ENCODE peak calls at places on chromosomes 12 and 14, in seven cellular contexts. C, I, S, A, E, M and Z are unnamed samples.

GRCh38 chr14:56322531-56322930 is 204.3 kb downstream of the PELI2 start:
- DNase-seq in I (no peak), C (no peak), E (no peak), A (no peak), S (no peak), M (no peak), Z (no peak)

GRCh38 chr12:74449872-74450271 is 87.8 kb upstream of the ATXN7L3B start:
- DNase-seq in S (no peak), C (no peak), A (no peak), M (peak), I (no peak), E (peak), Z (no peak)

GRCh38 chr12:56082967-56083366 is 3.0 kb downstream of the ERBB3 start:
- DNase-seq in E (no peak), C (no peak), M (no peak), S (no peak), A (no peak), I (no peak), Z (no peak)

GRCh38 chr12:49017764-49018281 is 753 bp downstream of the PRKAG1 start:
- DNase-seq in E (peak), M (peak), A (no peak), S (no peak), C (peak), I (no peak), Z (peak)

GRCh38 chr14:89368490-89369477 is 48.2 kb downstream of the FOXN3 start:
- DNase-seq in E (no peak), M (no peak), C (no peak), I (peak), S (no peak), A (no peak), Z (no peak)

GRCh38 chr12:123912415-123913385 is 59.9 kb downstream of the CCDC92 start:
- DNase-seq in C (no peak), M (peak), A (no peak), I (no peak), S (no peak), E (no peak), Z (no peak)

GRCh38 chr14:31172084-31172483 is 35.5 kb downstream of the HECTD1 start:
- DNase-seq in E (peak), C (no peak), A (no peak), S (no peak), I (no peak), M (no peak), Z (no peak)

GRCh38 chr14:95562892-95563685 is 28.2 kb downstream of the GLRX5 start:
- DNase-seq in A (no peak), E (no peak), M (peak), I (peak), C (no peak), S (no peak), Z (peak)

GRCh38 chr14:60657609-60657983 is 8.3 kb upstream of the SIX1 start:
- DNase-seq in S (no peak), E (no peak), M (no peak), A (no peak), C (no peak), I (no peak), Z (no peak)

GRCh38 chr12:130576286-130576933 is 139.7 kb downstream of the RIMBP2 start:
- DNase-seq in S (no peak), I (no peak), M (no peak), C (no peak), E (no peak), A (no peak), Z (no peak)

GRCh38 chr14:103604620-103605019 is 24.4 kb upstream of the KLC1 start:
- DNase-seq in S (no peak), E (no peak), C (no peak), I (no peak), M (no peak), A (no peak), Z (no peak)

GRCh38 chr14:103607822-103608221 is 21.2 kb upstream of the KLC1 start:
- DNase-seq in S (no peak), I (no peak), A (no peak), M (no peak), C (no peak), E (no peak), Z (peak)

GRCh38 chr14:103611215-103611614 is 17.8 kb upstream of the KLC1 start:
- DNase-seq in E (no peak), A (no peak), M (no peak), I (no peak), S (no peak), C (no peak), Z (no peak)

DNA sequence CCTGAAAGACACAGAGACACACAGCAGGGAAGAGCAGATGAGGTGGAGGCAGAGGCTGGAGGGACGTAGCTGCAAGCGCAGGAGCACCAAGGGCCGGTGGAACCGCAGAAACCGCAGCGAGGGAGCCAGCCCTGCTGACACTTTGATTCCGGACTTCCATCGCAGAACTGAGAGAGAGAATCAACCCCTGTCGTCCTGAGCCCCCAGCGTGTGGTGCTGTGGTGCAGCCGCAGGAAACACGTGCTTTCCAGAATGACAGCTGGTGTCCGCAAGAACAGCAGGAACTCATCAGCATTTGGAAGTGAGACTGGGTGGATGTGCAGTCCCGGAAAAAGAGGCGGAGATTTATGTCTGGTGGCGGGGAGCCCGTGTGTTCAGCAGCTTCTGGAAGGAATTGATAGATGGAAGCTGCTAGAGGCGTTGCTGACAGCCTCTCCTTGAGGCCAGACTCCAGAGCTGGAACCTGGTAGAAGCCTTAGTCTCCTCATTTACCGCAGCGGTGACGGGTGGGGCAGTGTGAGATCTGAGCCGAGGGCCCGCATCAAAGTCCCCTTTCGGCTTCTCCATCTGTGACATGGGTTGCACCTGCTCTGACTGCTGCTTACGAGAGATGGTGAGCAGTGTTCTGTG is 21.9 kb upstream of the KLC1 start:
- DNase-seq in S (no peak), A (peak), M (peak), E (peak), C (peak), I (peak), Z (peak)
- TF ChIP-seq CTCF in S (no peak), A (peak), M (peak), E (no peak), C (peak), I (no peak), Z (no peak)

GRCh38 chr14:57533214-57533613 is 39.6 kb upstream of the CCDC198 start:
- DNase-seq in I (no peak), M (peak), E (no peak), S (peak), A (no peak), C (no peak), Z (no peak)
- TF ChIP-seq CTCF in I (peak), M (peak), E (peak), S (peak), A (peak), C (no peak), Z (peak)

GRCh38 chr14:106694638-106695393 is 1168.4 kb downstream of the TMEM121 start:
- DNase-seq in C (no peak), E (no peak), A (no peak), I (no peak), S (no peak), M (no peak), Z (no peak)
- TF ChIP-seq CTCF in C (no peak), E (no peak), A (no peak), I (peak), S (no peak), M (no peak), Z (no peak)

GRCh38 chr14:25680934-25681333 is 631.0 kb upstream of the STXBP6 start:
- DNase-seq in I (no peak), A (no peak), C (no peak), M (no peak), E (no peak), S (no peak), Z (no peak)
- TF ChIP-seq CTCF in I (no peak), A (no peak), C (no peak), M (no peak), E (no peak), S (no peak), Z (no peak)

GRCh38 chr12:29638528-29638927 is 141.0 kb upstream of the OVCH1 start:
- DNase-seq in E (no peak), C (no peak), I (no peak), A (no peak), S (no peak), M (no peak), Z (no peak)
- TF ChIP-seq CTCF in E (no peak), C (no peak), I (no peak), A (no peak), S (no peak), M (no peak), Z (no peak)

DNA sequence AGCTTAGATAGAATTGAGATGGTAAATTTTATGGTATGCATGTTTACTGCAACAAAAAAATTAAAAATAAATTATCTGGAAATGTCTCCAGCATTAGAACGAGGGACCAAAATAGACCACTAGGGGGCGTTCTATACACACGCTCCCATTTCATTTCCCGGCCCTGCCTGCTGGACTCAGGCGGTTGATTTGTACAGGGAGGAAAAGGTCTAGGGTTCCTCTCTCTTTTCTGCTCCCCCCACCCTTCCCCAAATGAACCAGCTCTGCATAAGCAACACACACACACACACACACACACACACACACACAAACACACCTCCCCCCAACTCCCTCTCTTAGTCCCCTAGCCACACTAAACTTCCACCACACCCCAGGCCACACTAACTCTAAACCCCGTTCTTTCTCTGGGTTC is 7.8 kb upstream of the DTX1 start:
- DNase-seq in I (peak), E (peak), C (no peak), S (peak), A (no peak), M (peak), Z (peak)
- TF ChIP-seq CTCF in I (peak), E (peak), C (peak), S (peak), A (peak), M (peak), Z (peak)

DNA sequence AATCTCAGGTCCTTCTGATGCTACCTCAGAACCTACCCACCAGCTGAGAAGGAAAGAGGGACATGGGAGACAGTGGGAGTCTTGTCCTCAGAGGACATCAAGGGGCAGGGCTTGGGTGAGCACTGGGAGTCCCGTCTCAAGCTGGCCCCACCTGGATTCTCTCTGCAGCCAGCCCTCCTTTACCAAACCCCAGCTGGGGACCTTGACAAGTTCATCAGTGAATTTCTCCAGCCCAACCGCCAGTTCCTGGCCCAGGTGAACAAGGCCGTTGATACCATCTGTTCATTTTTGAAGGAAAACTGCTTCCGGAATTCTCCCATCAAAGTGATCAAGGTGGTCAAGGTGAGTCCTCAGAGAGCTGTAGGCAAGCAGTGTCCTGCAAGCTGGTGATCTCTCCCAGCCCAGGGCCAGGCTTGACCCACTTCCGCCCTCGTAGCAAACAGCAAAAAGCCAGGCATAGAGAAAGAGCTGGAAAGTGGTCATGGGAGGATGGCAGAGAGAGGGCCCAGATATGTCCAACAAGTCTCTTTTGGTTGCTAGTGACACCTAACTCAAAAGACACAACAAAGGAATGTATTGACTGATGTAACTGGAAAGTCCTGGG is 14.2 kb upstream of the OAS2 start:
- DNase-seq in S (no peak), C (no peak), A (no peak), E (no peak), I (no peak), M (no peak), Z (no peak)
- TF ChIP-seq CTCF in S (no peak), C (no peak), A (no peak), E (no peak), I (no peak), M (no peak), Z (no peak)

GRCh38 chr12:54285150-54286041 is 4.9 kb downstream of the HNRNPA1 start:
- DNase-seq in M (no peak), S (no peak), C (no peak), A (no peak), I (no peak), E (no peak), Z (no peak)
- TF ChIP-seq CTCF in M (peak), S (peak), C (no peak), A (no peak), I (no peak), E (peak), Z (peak)

GRCh38 chr12:51269174-51270066 is 795 bp downstream of the SMAGP start:
- DNase-seq in S (peak), I (peak), E (no peak), M (peak), A (no peak), C (no peak), Z (peak)
- TF ChIP-seq CTCF in S (peak), I (peak), E (peak), M (peak), A (no peak), C (peak), Z (peak)